ENCODE peak calls at places on chromosomes 16 and 17, in six cellular contexts. B is neural progenitor cell, O is cardiac muscle cell, W is brain microvascular endothelial cell, D is Caco-2, P is body of pancreas. M is an unnamed sample.
A peak's percentile ranks its signal among the peaks of the same experiment; 100 is the strongest.

GRCh38 chr16:81483064-81483969 is 38.7 kb downstream of the CMIP start:
- DNase-seq in B (no peak), O (no peak), W (no peak), D (no peak), P (no peak), M (no peak)

GRCh38 chr17:45431531-45432404 is 902 bp downstream of the ARHGAP27 start:
- DNase-seq in B (peak; percentile 93), O (peak; percentile 85), W (no peak), D (peak; percentile 97), P (peak; percentile 77), M (peak; percentile 59)

GRCh38 chr17:43169561-43170139 is 1.4 kb upstream of the NBR1 start:
- DNase-seq in B (peak; percentile 56), O (no peak), W (no peak), D (peak; percentile 38), P (peak; percentile 68), M (peak; percentile 58)

GRCh38 chr17:82103588-82104451 is 5.8 kb upstream of the FASN start:
- DNase-seq in B (peak; percentile 90), O (peak; percentile 53), W (no peak), D (peak; percentile 95), P (peak; percentile 77), M (peak; percentile 95)

GRCh38 chr16:58109330-58109729 is 19.9 kb downstream of the CFAP20 start:
- DNase-seq in B (no peak), O (no peak), W (no peak), D (no peak), P (no peak), M (no peak)

GRCh38 chr16:66026211-66026610 is 340.3 kb upstream of the CDH5 start:
- DNase-seq in B (peak; percentile 45), O (peak; percentile 33), W (peak; percentile 19), D (no peak), P (no peak), M (peak; percentile 0)

GRCh38 chr17:61065263-61065773 is 334.3 kb upstream of the TBX2 start:
- DNase-seq in B (no peak), O (peak; percentile 8), W (peak; percentile 61), D (peak; percentile 14), P (no peak), M (no peak)

GRCh38 chr16:49200223-49200820 is 81.3 kb downstream of the CBLN1 start:
- DNase-seq in B (no peak), O (no peak), W (no peak), D (no peak), P (no peak), M (no peak)

GRCh38 chr17:8500609-8501008 is 64.9 kb downstream of the NDEL1 start:
- DNase-seq in B (no peak), O (no peak), W (no peak), D (no peak), P (no peak), M (no peak)

GRCh38 chr17:42748906-42749798 is 4.3 kb upstream of the EZH1 start:
- DNase-seq in B (no peak), O (no peak), W (no peak), D (no peak), P (no peak), M (no peak)

GRCh38 chr16:50487528-50487927 is 60.7 kb upstream of the NKD1 start:
- DNase-seq in B (no peak), O (no peak), W (no peak), D (no peak), P (no peak), M (no peak)

GRCh38 chr16:25066747-25067631 is 44.6 kb upstream of the LCMT1 start:
- DNase-seq in B (peak; percentile 93), O (peak; percentile 79), W (peak; percentile 38), D (peak; percentile 86), P (peak; percentile 85), M (no peak)

GRCh38 chr17:18021372-18021771 is 17.6 kb downstream of the ATPAF2 start:
- DNase-seq in B (no peak), O (no peak), W (no peak), D (no peak), P (no peak), M (no peak)

GRCh38 chr17:6374761-6375312 is 60.1 kb downstream of the AIPL1 start:
- DNase-seq in B (peak; percentile 67), O (peak; percentile 49), W (peak; percentile 20), D (no peak), P (peak; percentile 23), M (no peak)

GRCh38 chr17:52384695-52385094 is 226.2 kb upstream of the CA10 start:
- DNase-seq in B (no peak), O (no peak), W (no peak), D (no peak), P (no peak), M (peak; percentile 32)

GRCh38 chr17:52388941-52389340 is 230.4 kb upstream of the CA10 start:
- DNase-seq in B (no peak), O (no peak), W (no peak), D (no peak), P (no peak), M (no peak)

GRCh38 chr17:52378860-52379259 is 220.3 kb upstream of the CA10 start:
- DNase-seq in B (no peak), O (no peak), W (no peak), D (no peak), P (no peak), M (no peak)

GRCh38 chr17:52383493-52384100 is 225.1 kb upstream of the CA10 start:
- DNase-seq in B (peak; percentile 87), O (peak; percentile 84), W (peak; percentile 11), D (peak; percentile 70), P (peak; percentile 78), M (peak; percentile 52)
- TF ChIP-seq CTCF in B (peak; percentile 82), O (peak; percentile 60), W (peak; percentile 29), D (peak; percentile 82), P (peak; percentile 68), M (peak; percentile 98)

GRCh38 chr16:67407788-67408452 is 8.4 kb downstream of the ZDHHC1 start:
- DNase-seq in B (no peak), O (no peak), W (no peak), D (no peak), P (no peak), M (no peak)
- TF ChIP-seq CTCF in B (no peak), O (no peak), W (peak; percentile 37), D (peak; percentile 12), P (no peak), M (no peak)

GRCh38 chr16:29910819-29911675 is 10.8 kb downstream of the ASPHD1 start:
- DNase-seq in B (no peak), O (no peak), W (no peak), D (no peak), P (no peak), M (no peak)
- TF ChIP-seq CTCF in B (no peak), O (no peak), W (no peak), D (no peak), P (no peak), M (no peak)

GRCh38 chr16:89547291-89547690 is 13.2 kb upstream of the RPL13 start:
- DNase-seq in B (no peak), O (no peak), W (no peak), D (no peak), P (no peak), M (no peak)
- TF ChIP-seq CTCF in B (no peak), O (no peak), W (no peak), D (no peak), P (no peak), M (no peak)

GRCh38 chr17:39230361-39230760 is 4.6 kb upstream of the STAC2 start:
- DNase-seq in B (no peak), O (no peak), W (no peak), D (no peak), P (no peak), M (no peak)
- TF ChIP-seq CTCF in B (no peak), O (no peak), W (no peak), D (no peak), P (no peak), M (no peak)

GRCh38 chr16:88760424-88761142 is 24.4 kb downstream of the PIEZO1 start:
- DNase-seq in B (no peak), O (no peak), W (no peak), D (no peak), P (no peak), M (peak; percentile 96)

GRCh38 chr16:88758944-88759244 is 26.1 kb downstream of the PIEZO1 start:
- DNase-seq in B (no peak), O (no peak), W (no peak), D (no peak), P (no peak), M (no peak)

GRCh38 chr16:88758227-88758943 is 26.6 kb downstream of the PIEZO1 start:
- DNase-seq in B (no peak), O (no peak), W (no peak), D (no peak), P (no peak), M (no peak)

GRCh38 chr16:88759976-88760350 is 25.1 kb downstream of the PIEZO1 start:
- DNase-seq in B (no peak), O (no peak), W (no peak), D (no peak), P (no peak), M (no peak)

GRCh38 chr16:88759245-88759975 is 25.6 kb downstream of the PIEZO1 start:
- DNase-seq in B (peak; percentile 79), O (peak; percentile 95), W (no peak), D (no peak), P (no peak), M (peak; percentile 87)
- TF ChIP-seq CTCF in B (peak; percentile 27), O (no peak), W (no peak), D (no peak), P (no peak), M (peak; percentile 31)

GRCh38 chr17:41335747-41336146 is 14.9 kb downstream of the KRT33A start:
- DNase-seq in B (no peak), O (no peak), W (no peak), D (no peak), P (no peak), M (no peak)

GRCh38 chr17:41333836-41334235 is 16.8 kb downstream of the KRT33A start:
- DNase-seq in B (no peak), O (no peak), W (no peak), D (no peak), P (no peak), M (no peak)

GRCh38 chr17:41334899-41335298 is 15.7 kb downstream of the KRT33A start:
- DNase-seq in B (no peak), O (no peak), W (no peak), D (no peak), P (no peak), M (no peak)

GRCh38 chr17:41333098-41333497 is 17.5 kb downstream of the KRT33A start:
- DNase-seq in B (no peak), O (no peak), W (no peak), D (no peak), P (no peak), M (no peak)

DNA sequence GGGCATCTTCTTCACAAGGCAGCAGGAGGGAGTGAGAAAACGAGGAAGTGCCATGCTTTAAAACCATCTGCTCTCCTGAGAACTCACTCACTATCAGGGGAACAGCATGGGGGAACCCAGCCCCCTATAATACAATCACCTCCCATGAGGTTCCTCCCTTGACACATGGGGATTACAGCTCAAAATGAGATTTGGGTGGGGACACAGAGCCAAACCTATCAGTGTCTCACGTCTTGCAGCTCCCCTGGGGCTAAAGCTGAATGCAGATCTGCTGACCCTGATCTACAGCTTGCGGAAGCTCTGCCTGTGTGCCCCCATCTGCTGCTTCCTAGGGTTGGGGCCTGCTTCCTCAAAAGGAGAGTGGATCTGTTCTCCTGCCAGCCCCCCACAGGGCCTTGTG is 16.2 kb downstream of the KRT33A start:
- DNase-seq in B (no peak), O (no peak), W (no peak), D (no peak), P (no peak), M (no peak)
- TF ChIP-seq CTCF in B (no peak), O (no peak), W (no peak), D (no peak), P (no peak), M (no peak)

M was measured in LNCaP clone FGC.